ENCODE peak calls at places on chromosome 15, in six cellular contexts. One of them, this sample, is unnamed.

GRCh38 chr15:39088186-39088585 is 492.7 kb upstream of the THBS1 start:
- DNase-seq in fibroblast of the aortic adventitia: peak; percentile 28
- DNase-seq in dorsolateral prefrontal cortex: no peak
- DNase-seq in upper lobe of right lung: no peak
- DNase-seq in mammary epithelial cell: no peak
- DNase-seq in AG04450: no peak
- DNase-seq in this sample: no peak

GRCh38 chr15:48624700-48625099 is 20.8 kb downstream of the FBN1 start:
- DNase-seq in mammary epithelial cell: no peak
- DNase-seq in upper lobe of right lung: no peak
- DNase-seq in fibroblast of the aortic adventitia: peak; percentile 48
- DNase-seq in AG04450: no peak
- DNase-seq in dorsolateral prefrontal cortex: no peak
- DNase-seq in this sample: no peak

GRCh38 chr15:99711685-99712084 is 21.6 kb downstream of the LYSMD4 start:
- DNase-seq in mammary epithelial cell: no peak
- DNase-seq in fibroblast of the aortic adventitia: no peak
- DNase-seq in upper lobe of right lung: no peak
- DNase-seq in dorsolateral prefrontal cortex: no peak
- DNase-seq in AG04450: no peak
- DNase-seq in this sample: no peak

GRCh38 chr15:90530250-90531051 is 728 bp downstream of the CRTC3 start:
- DNase-seq in AG04450: no peak
- DNase-seq in upper lobe of right lung: peak; percentile 81
- DNase-seq in fibroblast of the aortic adventitia: peak; percentile 33
- DNase-seq in mammary epithelial cell: peak; percentile 50
- DNase-seq in dorsolateral prefrontal cortex: peak; percentile 28
- DNase-seq in this sample: peak; percentile 44

GRCh38 chr15:90388462-90389182 is 580 bp downstream of the IQGAP1 start:
- DNase-seq in mammary epithelial cell: peak; percentile 50
- DNase-seq in fibroblast of the aortic adventitia: peak; percentile 51
- DNase-seq in dorsolateral prefrontal cortex: peak; percentile 35
- DNase-seq in upper lobe of right lung: peak; percentile 90
- DNase-seq in AG04450: no peak
- DNase-seq in this sample: peak; percentile 58

GRCh38 chr15:31216210-31216911 is 110.3 kb upstream of the KLF13 start:
- DNase-seq in mammary epithelial cell: peak; percentile 29
- DNase-seq in AG04450: no peak
- DNase-seq in dorsolateral prefrontal cortex: peak; percentile 39
- DNase-seq in upper lobe of right lung: peak; percentile 98
- DNase-seq in fibroblast of the aortic adventitia: peak; percentile 64
- DNase-seq in this sample: no peak

GRCh38 chr15:31271224-31271635 is 55.4 kb upstream of the KLF13 start:
- DNase-seq in dorsolateral prefrontal cortex: no peak
- DNase-seq in AG04450: no peak
- DNase-seq in upper lobe of right lung: no peak
- DNase-seq in mammary epithelial cell: no peak
- DNase-seq in fibroblast of the aortic adventitia: no peak
- DNase-seq in this sample: no peak

GRCh38 chr15:81197255-81197630 is 564 bp downstream of the IL16 start:
- DNase-seq in dorsolateral prefrontal cortex: no peak
- DNase-seq in AG04450: no peak
- DNase-seq in upper lobe of right lung: no peak
- DNase-seq in fibroblast of the aortic adventitia: no peak
- DNase-seq in mammary epithelial cell: no peak
- DNase-seq in this sample: no peak

GRCh38 chr15:88571153-88572029 is 24.9 kb upstream of the DET1 start:
- DNase-seq in upper lobe of right lung: no peak
- DNase-seq in mammary epithelial cell: no peak
- DNase-seq in fibroblast of the aortic adventitia: no peak
- DNase-seq in dorsolateral prefrontal cortex: no peak
- DNase-seq in AG04450: no peak
- DNase-seq in this sample: no peak

GRCh38 chr15:43218908-43219706 is 1.7 kb downstream of the EPB42 start:
- DNase-seq in fibroblast of the aortic adventitia: peak; percentile 10
- DNase-seq in mammary epithelial cell: peak; percentile 95
- DNase-seq in AG04450: no peak
- DNase-seq in dorsolateral prefrontal cortex: no peak
- DNase-seq in upper lobe of right lung: no peak
- DNase-seq in this sample: no peak

GRCh38 chr15:77546050-77546501 is 86.6 kb downstream of the LINGO1 start:
- DNase-seq in fibroblast of the aortic adventitia: peak; percentile 90
- DNase-seq in dorsolateral prefrontal cortex: no peak
- DNase-seq in AG04450: peak; percentile 59
- DNase-seq in upper lobe of right lung: no peak
- DNase-seq in mammary epithelial cell: peak; percentile 72
- DNase-seq in this sample: no peak

GRCh38 chr15:92395557-92395956 is 1.9 kb downstream of the ST8SIA2 start:
- DNase-seq in upper lobe of right lung: no peak
- DNase-seq in mammary epithelial cell: no peak
- DNase-seq in fibroblast of the aortic adventitia: no peak
- DNase-seq in dorsolateral prefrontal cortex: no peak
- DNase-seq in AG04450: no peak
- DNase-seq in this sample: no peak

GRCh38 chr15:52256930-52257733 is 38.5 kb downstream of the MYO5C start:
- DNase-seq in upper lobe of right lung: no peak
- DNase-seq in dorsolateral prefrontal cortex: no peak
- DNase-seq in mammary epithelial cell: no peak
- DNase-seq in AG04450: no peak
- DNase-seq in fibroblast of the aortic adventitia: peak; percentile 46
- DNase-seq in this sample: no peak

GRCh38 chr15:49187537-49188245 is 17.6 kb downstream of the GALK2 start:
- DNase-seq in fibroblast of the aortic adventitia: peak; percentile 22
- DNase-seq in mammary epithelial cell: no peak
- DNase-seq in dorsolateral prefrontal cortex: no peak
- DNase-seq in upper lobe of right lung: no peak
- DNase-seq in AG04450: peak; percentile 43
- DNase-seq in this sample: no peak

GRCh38 chr15:89836255-89837133 is 21.8 kb upstream of the ANPEP start:
- DNase-seq in fibroblast of the aortic adventitia: peak; percentile 96
- DNase-seq in upper lobe of right lung: no peak
- DNase-seq in AG04450: peak; percentile 84
- DNase-seq in mammary epithelial cell: peak; percentile 86
- DNase-seq in dorsolateral prefrontal cortex: no peak
- DNase-seq in this sample: no peak

GRCh38 chr15:40873625-40874561 is at the start of gene RHOV:
- DNase-seq in dorsolateral prefrontal cortex: peak; percentile 37
- DNase-seq in upper lobe of right lung: peak; percentile 83
- DNase-seq in AG04450: no peak
- DNase-seq in fibroblast of the aortic adventitia: no peak
- DNase-seq in mammary epithelial cell: peak; percentile 80
- DNase-seq in this sample: peak; percentile 55

GRCh38 chr15:22838292-22839042 is at the start of gene NIPA2:
- DNase-seq in fibroblast of the aortic adventitia: peak; percentile 98
- DNase-seq in dorsolateral prefrontal cortex: peak; percentile 92
- DNase-seq in mammary epithelial cell: peak; percentile 98
- DNase-seq in upper lobe of right lung: peak; percentile 99
- DNase-seq in AG04450: peak; percentile 94
- DNase-seq in this sample: peak; percentile 97

GRCh38 chr15:35705885-35706590 is 160.1 kb upstream of the DPH6 start:
- DNase-seq in mammary epithelial cell: no peak
- DNase-seq in fibroblast of the aortic adventitia: peak; percentile 51
- DNase-seq in dorsolateral prefrontal cortex: no peak
- DNase-seq in AG04450: no peak
- DNase-seq in upper lobe of right lung: no peak
- DNase-seq in this sample: no peak

GRCh38 chr15:89070197-89071124 is 17.8 kb upstream of the ABHD2 start:
- DNase-seq in mammary epithelial cell: no peak
- DNase-seq in upper lobe of right lung: no peak
- DNase-seq in dorsolateral prefrontal cortex: no peak
- DNase-seq in AG04450: no peak
- DNase-seq in fibroblast of the aortic adventitia: no peak
- DNase-seq in this sample: no peak

GRCh38 chr15:99120050-99120777 is 15.3 kb downstream of the SYNM start:
- DNase-seq in upper lobe of right lung: peak; percentile 21
- DNase-seq in AG04450: no peak
- DNase-seq in fibroblast of the aortic adventitia: no peak
- DNase-seq in mammary epithelial cell: no peak
- DNase-seq in dorsolateral prefrontal cortex: no peak
- DNase-seq in this sample: no peak

GRCh38 chr15:43420435-43420834 is 49.5 kb downstream of the TUBGCP4 start:
- DNase-seq in dorsolateral prefrontal cortex: no peak
- DNase-seq in mammary epithelial cell: no peak
- DNase-seq in fibroblast of the aortic adventitia: no peak
- DNase-seq in upper lobe of right lung: no peak
- DNase-seq in AG04450: no peak
- DNase-seq in this sample: no peak

GRCh38 chr15:99683000-99683670 is 50.1 kb downstream of the LYSMD4 start:
- DNase-seq in fibroblast of the aortic adventitia: no peak
- DNase-seq in dorsolateral prefrontal cortex: no peak
- DNase-seq in upper lobe of right lung: no peak
- DNase-seq in mammary epithelial cell: no peak
- DNase-seq in AG04450: no peak
- DNase-seq in this sample: no peak

GRCh38 chr15:49223536-49224274 is 53.7 kb downstream of the GALK2 start:
- DNase-seq in fibroblast of the aortic adventitia: no peak
- DNase-seq in dorsolateral prefrontal cortex: no peak
- DNase-seq in upper lobe of right lung: no peak
- DNase-seq in AG04450: no peak
- DNase-seq in mammary epithelial cell: no peak
- DNase-seq in this sample: no peak

GRCh38 chr15:98714906-98715305 is 66.6 kb downstream of the IGF1R start:
- DNase-seq in AG04450: no peak
- DNase-seq in fibroblast of the aortic adventitia: no peak
- DNase-seq in upper lobe of right lung: no peak
- DNase-seq in dorsolateral prefrontal cortex: no peak
- DNase-seq in mammary epithelial cell: no peak
- DNase-seq in this sample: no peak

GRCh38 chr15:25501828-25502446 is 63.1 kb upstream of the UBE3A start:
- DNase-seq in upper lobe of right lung: no peak
- DNase-seq in fibroblast of the aortic adventitia: peak; percentile 51
- DNase-seq in mammary epithelial cell: no peak
- DNase-seq in dorsolateral prefrontal cortex: no peak
- DNase-seq in AG04450: no peak
- DNase-seq in this sample: no peak

GRCh38 chr15:36798789-36799188 is 219.4 kb downstream of the CDIN1 start:
- DNase-seq in fibroblast of the aortic adventitia: no peak
- DNase-seq in mammary epithelial cell: no peak
- DNase-seq in upper lobe of right lung: no peak
- DNase-seq in dorsolateral prefrontal cortex: no peak
- DNase-seq in AG04450: no peak
- DNase-seq in this sample: no peak

GRCh38 chr15:76309561-76310330 is 1.5 kb downstream of the ETFA start:
- DNase-seq in dorsolateral prefrontal cortex: no peak
- DNase-seq in fibroblast of the aortic adventitia: peak; percentile 25
- DNase-seq in upper lobe of right lung: no peak
- DNase-seq in mammary epithelial cell: no peak
- DNase-seq in AG04450: no peak
- DNase-seq in this sample: no peak
- H3K4me3 ChIP-seq in dorsolateral prefrontal cortex: peak overlapping the region; percentile 68
- H3K4me3 ChIP-seq in fibroblast of the aortic adventitia: peak overlapping the region; percentile 95
- H3K4me3 ChIP-seq in upper lobe of right lung: peak overlapping the region; percentile 91
- H3K4me3 ChIP-seq in mammary epithelial cell: peak overlapping the region; percentile 91
- H3K4me3 ChIP-seq in AG04450: peak overlapping the region; percentile 90
- H3K4me3 ChIP-seq in this sample: peak overlapping the region; percentile 99

DNA sequence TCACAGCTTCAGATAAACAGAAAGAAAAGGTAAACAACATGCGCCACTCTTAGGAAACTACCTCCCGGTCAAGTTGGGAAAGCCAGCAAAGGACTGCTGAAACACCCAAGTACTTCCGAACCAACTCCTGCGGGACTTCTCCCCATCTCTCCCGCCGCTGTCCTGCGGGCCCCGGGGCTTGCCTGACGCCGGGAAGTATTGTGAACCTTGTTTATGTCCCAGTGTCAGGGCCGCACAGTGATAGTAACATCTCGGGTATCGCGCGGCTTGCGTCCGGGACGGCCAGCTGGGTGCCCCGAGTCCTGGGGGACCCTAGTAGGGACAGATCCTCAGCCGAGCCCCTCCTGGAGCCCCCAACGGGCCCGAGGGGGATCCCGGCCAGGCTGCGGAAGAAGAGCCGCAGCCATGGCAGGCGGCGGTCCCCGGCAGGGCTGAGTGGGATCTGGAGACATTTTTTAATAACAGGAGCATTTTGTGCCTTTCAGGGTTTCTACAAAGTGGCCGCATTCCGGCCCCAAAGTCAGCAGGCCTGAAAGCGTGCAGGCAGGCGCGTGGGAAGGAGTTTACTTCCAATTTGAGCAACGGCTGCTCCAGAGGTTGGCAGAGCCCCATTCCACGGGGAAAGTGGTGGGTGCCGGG is 718 bp downstream of the CLPX start:
- DNase-seq in AG04450: no peak
- DNase-seq in dorsolateral prefrontal cortex: peak; percentile 33
- DNase-seq in upper lobe of right lung: peak; percentile 81
- DNase-seq in mammary epithelial cell: peak; percentile 61
- DNase-seq in fibroblast of the aortic adventitia: peak; percentile 44
- DNase-seq in this sample: peak; percentile 26
- TF ChIP-seq CTCF in AG04450: peak; percentile 23
- TF ChIP-seq CTCF in dorsolateral prefrontal cortex: no peak
- TF ChIP-seq CTCF in upper lobe of right lung: no peak
- TF ChIP-seq CTCF in mammary epithelial cell: no peak
- TF ChIP-seq CTCF in fibroblast of the aortic adventitia: no peak
- TF ChIP-seq CTCF in this sample: no peak

DNA sequence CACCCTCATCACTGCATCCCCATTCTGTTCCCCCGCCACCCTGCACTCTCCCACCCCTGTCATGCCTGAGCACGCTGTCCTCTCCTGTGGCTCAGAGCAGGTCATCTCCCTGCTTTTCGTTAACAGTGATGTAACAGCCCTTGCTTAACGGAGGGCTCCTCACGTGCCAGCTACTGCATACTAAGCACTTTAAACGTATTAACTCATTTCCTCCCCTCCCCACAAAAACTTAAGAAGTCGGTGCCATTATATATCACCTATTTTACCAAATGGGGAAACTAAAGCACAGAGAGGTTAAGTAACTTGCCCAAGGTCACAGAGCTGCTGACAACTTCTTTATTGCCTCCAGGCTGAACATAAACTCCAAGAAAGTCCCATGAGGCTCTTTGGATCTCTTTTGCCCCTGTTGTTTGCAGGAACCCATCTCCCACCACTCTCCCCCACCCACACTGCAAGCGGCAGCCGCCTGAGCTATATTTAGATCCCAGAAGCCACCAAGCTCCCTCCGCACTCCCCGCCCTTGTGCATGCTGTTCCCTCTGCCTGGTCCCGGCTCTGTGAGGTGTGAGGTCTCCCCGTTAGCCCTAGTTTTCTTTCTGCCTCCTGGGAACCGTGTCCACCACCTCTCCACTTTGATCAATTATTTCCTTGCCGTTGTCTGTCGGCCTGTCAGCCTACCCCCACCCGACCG is 752 bp upstream of the CSK start:
- DNase-seq in mammary epithelial cell: peak; percentile 47
- DNase-seq in AG04450: no peak
- DNase-seq in fibroblast of the aortic adventitia: no peak
- DNase-seq in upper lobe of right lung: no peak
- DNase-seq in dorsolateral prefrontal cortex: no peak
- DNase-seq in this sample: peak; percentile 69
- H3K4me3 ChIP-seq in mammary epithelial cell: peak overlapping the region; percentile 46
- H3K4me3 ChIP-seq in AG04450: peak overlapping the region; percentile 60
- H3K4me3 ChIP-seq in fibroblast of the aortic adventitia: peak overlapping the region; percentile 61
- H3K4me3 ChIP-seq in upper lobe of right lung: peak overlapping the region; percentile 43
- H3K4me3 ChIP-seq in dorsolateral prefrontal cortex: peak overlapping the region; percentile 62
- H3K4me3 ChIP-seq in this sample: peak overlapping the region; percentile 53

GRCh38 chr15:71103102-71103676 is 12.1 kb upstream of the THSD4 start:
- DNase-seq in fibroblast of the aortic adventitia: peak; percentile 80
- DNase-seq in upper lobe of right lung: no peak
- DNase-seq in mammary epithelial cell: peak; percentile 69
- DNase-seq in AG04450: no peak
- DNase-seq in dorsolateral prefrontal cortex: no peak
- DNase-seq in this sample: no peak
- TF ChIP-seq CTCF in fibroblast of the aortic adventitia: peak; percentile 72
- TF ChIP-seq CTCF in upper lobe of right lung: peak; percentile 37
- TF ChIP-seq CTCF in mammary epithelial cell: peak; percentile 69
- TF ChIP-seq CTCF in AG04450: peak; percentile 59
- TF ChIP-seq CTCF in dorsolateral prefrontal cortex: no peak
- TF ChIP-seq CTCF in this sample: no peak